ENCODE peak calls at places on chromosome 13, in five cellular contexts. E, C, V, X and L are unnamed samples.

GRCh38 chr13:30872685-30873443 is 33.2 kb upstream of the MEDAG start:
- DNase-seq in C (no peak), V (no peak), X (peak; percentile 95), E (peak; percentile 80), L (no peak)

GRCh38 chr13:94305463-94305862 is 174.0 kb downstream of the DCT start:
- DNase-seq in X (peak; percentile 71), E (no peak), C (no peak), V (no peak), L (no peak)

GRCh38 chr13:97429681-97430081 is 4.3 kb upstream of the RAP2A start:
- DNase-seq in X (peak; percentile 24), V (no peak), C (no peak), E (no peak), L (no peak)

GRCh38 chr13:79990048-79990447 is 350.9 kb downstream of the SPRY2 start:
- DNase-seq in V (no peak), E (no peak), C (no peak), X (no peak), L (no peak)

GRCh38 chr13:47337781-47338507 is 441.1 kb upstream of the HTR2A start:
- DNase-seq in X (peak; percentile 56), V (no peak), E (no peak), C (no peak), L (no peak)

GRCh38 chr13:44921931-44922758 is 67.1 kb downstream of the NUFIP1 start:
- DNase-seq in E (peak; percentile 71), C (no peak), V (no peak), X (peak; percentile 98), L (no peak)

GRCh38 chr13:98888890-98889279 is 89.0 kb downstream of the DOCK9 start:
- DNase-seq in X (no peak), C (no peak), E (no peak), V (no peak), L (no peak)

GRCh38 chr13:53150568-53150967 is 122.0 kb downstream of the OLFM4 start:
- DNase-seq in V (no peak), C (no peak), E (no peak), X (no peak), L (no peak)

GRCh38 chr13:87524775-87525174 is 146.4 kb upstream of the SLITRK5 start:
- DNase-seq in X (no peak), C (no peak), E (no peak), V (no peak), L (no peak)

GRCh38 chr13:111186305-111186930 is 71.3 kb downstream of the ARHGEF7 start:
- DNase-seq in C (no peak), E (no peak), X (no peak), V (no peak), L (no peak)

GRCh38 chr13:24698686-24699085 is 18.5 kb downstream of the ATP12A start:
- DNase-seq in V (no peak), X (no peak), C (no peak), E (no peak), L (no peak)

GRCh38 chr13:43915451-43915850 is 35.7 kb downstream of the LACC1 start:
- DNase-seq in C (no peak), X (no peak), V (no peak), E (no peak), L (no peak)

GRCh38 chr13:90091611-90092010 is 1255.9 kb upstream of the MIR17HG start:
- DNase-seq in X (no peak), E (no peak), V (no peak), C (no peak), L (no peak)